ENCODE peak calls at places on chromosomes 7 and 10, in ten cellular contexts. W is sigmoid colon; Y is lower lobe of right lung; C is uterus; G is CD8-positive, alpha-beta memory T cell; D is ovary; H is cardiac muscle cell; X is OCI-LY7; A is endodermal cell; F is lung. Z is an unnamed sample.
A peak's percentile ranks its signal among the peaks of the same experiment; 100 is the strongest.

GRCh38 chr10:58017719-58018367 is 249.9 kb downstream of the IPMK start:
- DNase-seq in W (no peak), Y (no peak), C (no peak), G (no peak), D (no peak), H (no peak), X (no peak), A (no peak), F (no peak), Z (no peak)

GRCh38 chr10:129035052-129035805 is 431.8 kb upstream of the MGMT start:
- DNase-seq in W (no peak), Y (no peak), C (no peak), G (peak; percentile 62), D (no peak), H (no peak), X (no peak), A (no peak), F (no peak), Z (peak; percentile 62)

GRCh38 chr10:115402690-115403089 is 309.5 kb downstream of the ATRNL1 start:
- DNase-seq in W (no peak), Y (no peak), C (no peak), G (no peak), D (no peak), H (no peak), X (no peak), A (no peak), F (no peak), Z (no peak)

GRCh38 chr10:116331815-116332214 is 7.6 kb downstream of the CCDC172 start:
- DNase-seq in W (no peak), Y (no peak), C (no peak), G (no peak), D (no peak), H (no peak), X (no peak), A (no peak), F (no peak), Z (no peak)

GRCh38 chr10:78382776-78383175 is 349.1 kb downstream of the RPS24 start:
- DNase-seq in W (no peak), Y (no peak), C (no peak), G (no peak), D (no peak), H (no peak), X (no peak), A (no peak), F (no peak), Z (no peak)

GRCh38 chr7:116859323-116859722 is 3.1 kb upstream of the CAPZA2 start:
- DNase-seq in W (no peak), Y (no peak), C (no peak), G (no peak), D (no peak), H (no peak), X (no peak), A (no peak), F (no peak), Z (peak; percentile 39)

GRCh38 chr10:69497611-69498390 is 46.5 kb downstream of the TSPAN15 start:
- DNase-seq in W (peak; percentile 66), Y (peak; percentile 42), C (peak; percentile 7), G (no peak), D (no peak), H (no peak), X (no peak), A (peak; percentile 37), F (no peak), Z (peak; percentile 29)

GRCh38 chr7:92708105-92709042 is 118.2 kb upstream of the FAM133B start:
- DNase-seq in W (no peak), Y (no peak), C (no peak), G (no peak), D (no peak), H (no peak), X (no peak), A (no peak), F (no peak), Z (no peak)

GRCh38 chr10:4549254-4549653 is 276.8 kb upstream of the AKR1E2 start:
- DNase-seq in W (no peak), Y (no peak), C (no peak), G (no peak), D (no peak), H (no peak), X (no peak), A (no peak), F (no peak), Z (no peak)

GRCh38 chr10:25694976-25695375 is 239.1 kb upstream of the MYO3A start:
- DNase-seq in W (no peak), Y (no peak), C (no peak), G (no peak), D (no peak), H (no peak), X (no peak), A (no peak), F (no peak), Z (no peak)

GRCh38 chr10:95308389-95309302 is 17.8 kb upstream of the PDLIM1 start:
- DNase-seq in W (peak; percentile 94), Y (peak; percentile 84), C (peak; percentile 92), G (no peak), D (peak; percentile 57), H (no peak), X (no peak), A (peak; percentile 89), F (peak; percentile 93), Z (no peak)

GRCh38 chr7:133290676-133291332 is 37.9 kb downstream of the EXOC4 start:
- DNase-seq in W (no peak), Y (no peak), C (no peak), G (no peak), D (no peak), H (no peak), X (no peak), A (no peak), F (no peak), Z (no peak)

GRCh38 chr7:12064716-12065115 is 146.4 kb upstream of the TMEM106B start:
- DNase-seq in W (no peak), Y (no peak), C (no peak), G (no peak), D (no peak), H (no peak), X (no peak), A (no peak), F (no peak), Z (no peak)
- H3K27ac ChIP-seq in W (no peak overlapping the region), Y (no peak overlapping the region), C (no peak overlapping the region), G (no peak overlapping the region), D (no peak overlapping the region), H (no peak overlapping the region), X (no peak overlapping the region), A (no peak overlapping the region), F (no peak overlapping the region), Z (no peak overlapping the region)

DNA sequence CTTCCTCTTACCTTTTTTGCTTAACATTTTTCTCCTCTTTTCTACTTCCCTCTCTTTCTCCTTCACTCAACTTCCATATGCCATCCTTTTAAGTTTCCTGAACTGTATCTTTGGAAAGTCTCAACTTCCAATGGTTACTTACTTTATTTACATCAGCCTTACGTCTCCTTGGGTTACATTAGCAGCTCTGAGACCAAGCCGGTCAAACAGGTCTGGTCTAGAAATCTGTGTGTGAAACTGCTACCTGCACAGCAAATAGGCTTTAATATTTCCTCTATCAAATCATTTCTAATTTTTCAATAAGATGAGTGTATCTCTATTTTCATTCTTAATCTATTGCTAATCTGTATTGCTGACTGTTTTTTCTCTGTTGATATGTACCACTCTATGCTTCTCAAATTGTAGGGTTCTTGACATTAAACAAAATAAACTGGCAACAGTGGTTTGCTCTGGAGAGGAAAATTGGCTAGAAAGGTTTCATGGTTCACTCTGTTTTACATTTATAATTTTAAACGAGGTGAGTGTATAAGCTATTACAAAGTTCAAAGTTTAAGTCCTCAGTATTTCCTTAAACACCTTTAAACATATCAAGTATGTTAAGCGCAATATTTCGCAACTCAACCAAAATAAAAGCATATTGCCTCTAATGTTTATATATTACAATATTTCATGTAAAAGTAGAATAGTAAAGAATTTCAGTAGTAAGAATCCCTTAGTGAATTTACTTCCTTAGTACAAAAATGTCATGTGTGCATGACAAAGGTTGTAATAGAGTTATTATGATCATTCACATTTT is 3.6 kb upstream of the SEMA3C start:
- DNase-seq in W (no peak), Y (no peak), C (no peak), G (no peak), D (no peak), H (no peak), X (no peak), A (no peak), F (no peak), Z (no peak)
- H3K4me1 ChIP-seq in W (peaks cover 18% of the 10 kb centered on the region), Y (peaks cover 17% of the 10 kb centered on the region), C (no peaks in the 10 kb centered on the region), G (no peaks in the 10 kb centered on the region), D (no peaks in the 10 kb centered on the region), H (peaks cover 8% of the 10 kb centered on the region), X (no peaks in the 10 kb centered on the region), A (no peaks in the 10 kb centered on the region), F (no peaks in the 10 kb centered on the region), Z (no peaks in the 10 kb centered on the region)

GRCh38 chr7:111112439-111112838 is 21.5 kb downstream of the LRRN3 start:
- DNase-seq in W (no peak), Y (no peak), C (no peak), G (no peak), D (no peak), H (no peak), X (no peak), A (no peak), F (no peak), Z (no peak)
- H3K27ac ChIP-seq in W (no peak overlapping the region), Y (no peak overlapping the region), C (no peak overlapping the region), G (no peak overlapping the region), D (no peak overlapping the region), H (no peak overlapping the region), X (no peak overlapping the region), A (no peak overlapping the region), F (no peak overlapping the region), Z (no peak overlapping the region)

GRCh38 chr7:130960208-130960988 is 226.4 kb upstream of the KLF14 start:
- DNase-seq in W (no peak), Y (no peak), C (no peak), G (peak; percentile 57), D (no peak), H (no peak), X (peak; percentile 83), A (no peak), F (peak; percentile 38), Z (peak; percentile 62)

GRCh38 chr7:130963349-130963748 is 229.3 kb upstream of the KLF14 start:
- DNase-seq in W (no peak), Y (no peak), C (no peak), G (no peak), D (no peak), H (no peak), X (no peak), A (no peak), F (no peak), Z (no peak)

GRCh38 chr7:130959743-130960207 is 225.8 kb upstream of the KLF14 start:
- DNase-seq in W (no peak), Y (no peak), C (no peak), G (no peak), D (no peak), H (no peak), X (peak; percentile 44), A (peak; percentile 69), F (no peak), Z (peak; percentile 63)

GRCh38 chr7:130962109-130962508 is 228.1 kb upstream of the KLF14 start:
- DNase-seq in W (no peak), Y (no peak), C (no peak), G (no peak), D (no peak), H (no peak), X (no peak), A (no peak), F (no peak), Z (no peak)

DNA sequence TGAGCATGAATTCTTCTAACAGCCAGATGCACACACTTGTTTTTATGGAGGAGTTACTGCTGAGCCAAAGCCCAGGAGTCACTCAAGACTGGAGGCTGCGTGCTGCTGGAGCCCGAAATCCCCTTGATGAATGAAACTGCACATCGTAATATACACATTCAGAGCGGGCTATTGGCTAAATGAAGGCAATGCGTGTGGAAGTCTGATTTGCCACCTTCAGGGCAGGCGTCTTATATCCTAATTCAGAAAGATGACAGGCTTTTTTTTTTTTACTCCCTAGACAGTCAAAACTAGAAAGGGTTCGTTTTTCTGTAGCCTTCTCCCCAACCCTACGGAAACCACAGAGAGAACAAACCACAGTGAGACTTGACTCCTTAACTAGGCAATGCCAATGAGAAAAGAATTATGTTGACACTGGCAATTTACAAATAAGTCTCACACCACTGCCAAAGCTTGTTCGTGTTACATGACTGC is 227.2 kb upstream of the KLF14 start:
- DNase-seq in W (no peak), Y (no peak), C (no peak), G (peak; percentile 83), D (no peak), H (no peak), X (peak; percentile 58), A (no peak), F (no peak), Z (peak; percentile 90)
- H3K4me1 ChIP-seq in W (peaks cover 38% of the 10 kb centered on the region), Y (peaks cover 68% of the 10 kb centered on the region), C (no peaks in the 10 kb centered on the region), G (peaks cover 54% of the 10 kb centered on the region), D (peaks cover 13% of the 10 kb centered on the region), H (no peaks in the 10 kb centered on the region), X (peaks cover 61% of the 10 kb centered on the region), A (no peaks in the 10 kb centered on the region), F (peaks cover 24% of the 10 kb centered on the region), Z (peaks cover 71% of the 10 kb centered on the region)